ENCODE peak calls at places on chromosomes 3 and 15, in five cellular contexts. V is H9, N is colonic mucosa, R is tibial artery, Q is hepatocyte. S is an unnamed sample.

GRCh38 chr3:46280105-46280797 is 38.0 kb downstream of the CCR3 start:
- DNase-seq in V (no peak), N (no peak), R (no peak), Q (peak), S (no peak)

GRCh38 chr3:151282921-151283320 is 4.6 kb upstream of the P2RY14 start:
- DNase-seq in V (no peak), N (no peak), R (no peak), Q (peak), S (no peak)

GRCh38 chr15:32908135-32908801 is 190.5 kb downstream of the GREM1 start:
- DNase-seq in V (no peak), N (no peak), R (no peak), Q (peak), S (no peak)

GRCh38 chr3:182947892-182948291 is 32.4 kb downstream of the DCUN1D1 start:
- DNase-seq in V (no peak), N (no peak), R (no peak), Q (no peak), S (no peak)

GRCh38 chr3:195230244-195230643 is 40.7 kb downstream of the XXYLT1 start:
- DNase-seq in V (no peak), N (no peak), R (no peak), Q (no peak), S (no peak)

GRCh38 chr15:62920569-62921502 is 121.7 kb upstream of the TPM1 start:
- DNase-seq in V (no peak), N (no peak), R (no peak), Q (no peak), S (no peak)

GRCh38 chr15:67181221-67181639 is 73.2 kb downstream of the AAGAB start:
- DNase-seq in V (peak), N (peak), R (peak), Q (no peak), S (no peak)

GRCh38 chr15:73567022-73567421 is 66.2 kb downstream of the NPTN start:
- DNase-seq in V (no peak), N (no peak), R (no peak), Q (no peak), S (no peak)

GRCh38 chr3:13583251-13584180 is 34.6 kb downstream of the FBLN2 start:
- DNase-seq in V (no peak), N (no peak), R (peak), Q (no peak), S (no peak)

GRCh38 chr3:13580256-13581023 is 31.5 kb downstream of the FBLN2 start:
- DNase-seq in V (no peak), N (no peak), R (peak), Q (peak), S (no peak)

GRCh38 chr3:13579089-13579488 is 30.2 kb downstream of the FBLN2 start:
- DNase-seq in V (no peak), N (no peak), R (no peak), Q (no peak), S (no peak)

GRCh38 chr3:13582366-13583250 is 33.7 kb downstream of the FBLN2 start:
- DNase-seq in V (no peak), N (no peak), R (peak), Q (no peak), S (no peak)

DNA sequence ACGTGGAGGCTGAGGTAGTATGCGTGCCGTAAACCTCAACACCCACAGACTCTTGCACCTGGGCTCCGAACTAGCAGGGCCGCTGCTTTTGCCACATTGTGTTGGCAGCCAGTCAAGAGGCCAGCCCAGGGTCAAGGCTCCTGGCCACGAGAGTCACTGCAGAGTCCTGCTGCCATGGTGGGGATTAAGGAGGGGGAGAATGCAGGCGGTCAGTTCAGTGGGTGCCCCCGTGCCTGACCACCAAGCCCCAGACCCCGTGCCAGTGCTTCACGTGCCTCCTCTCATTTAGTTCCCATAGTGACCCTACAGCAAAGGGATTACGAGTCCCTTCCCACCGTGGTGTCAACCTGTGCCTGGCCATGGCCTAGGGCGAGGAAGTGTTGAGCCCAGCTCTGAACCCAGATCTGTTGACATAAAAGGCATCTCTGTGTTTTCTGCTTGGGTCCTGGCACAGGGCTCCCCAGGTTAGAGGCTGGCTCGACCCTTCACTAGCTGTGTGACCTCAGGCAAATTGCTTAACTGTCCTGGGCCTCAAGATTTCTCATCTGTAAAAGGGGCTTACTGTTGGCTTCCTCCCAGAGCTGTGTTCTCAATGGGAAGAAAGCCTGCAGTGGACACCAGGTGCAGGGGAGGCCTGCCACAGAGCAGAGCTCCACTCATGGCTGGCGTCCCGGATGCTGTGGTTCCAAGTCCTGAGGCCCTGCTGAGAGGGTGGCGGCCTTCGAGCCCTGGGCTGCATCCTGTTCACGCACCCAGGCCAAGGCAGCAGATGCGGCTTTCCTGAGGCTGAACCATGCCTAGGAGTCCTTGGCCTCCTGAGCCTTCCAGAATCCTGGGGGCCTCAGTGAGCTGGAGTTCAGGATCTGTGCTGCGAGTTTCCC is 32.8 kb downstream of the FBLN2 start:
- DNase-seq in V (no peak), N (no peak), R (peak), Q (no peak), S (no peak)
- H3K27ac ChIP-seq in V (no peak), N (no peak), R (no peak), Q (no peak), S (no peak)

GRCh38 chr15:79675982-79676381 is 220.8 kb downstream of the MTHFS start:
- DNase-seq in V (no peak), N (no peak), R (no peak), Q (no peak), S (no peak)
- TF ChIP-seq CTCF in V (peak), N (no peak), R (no peak), Q (no peak), S (no peak)

DNA sequence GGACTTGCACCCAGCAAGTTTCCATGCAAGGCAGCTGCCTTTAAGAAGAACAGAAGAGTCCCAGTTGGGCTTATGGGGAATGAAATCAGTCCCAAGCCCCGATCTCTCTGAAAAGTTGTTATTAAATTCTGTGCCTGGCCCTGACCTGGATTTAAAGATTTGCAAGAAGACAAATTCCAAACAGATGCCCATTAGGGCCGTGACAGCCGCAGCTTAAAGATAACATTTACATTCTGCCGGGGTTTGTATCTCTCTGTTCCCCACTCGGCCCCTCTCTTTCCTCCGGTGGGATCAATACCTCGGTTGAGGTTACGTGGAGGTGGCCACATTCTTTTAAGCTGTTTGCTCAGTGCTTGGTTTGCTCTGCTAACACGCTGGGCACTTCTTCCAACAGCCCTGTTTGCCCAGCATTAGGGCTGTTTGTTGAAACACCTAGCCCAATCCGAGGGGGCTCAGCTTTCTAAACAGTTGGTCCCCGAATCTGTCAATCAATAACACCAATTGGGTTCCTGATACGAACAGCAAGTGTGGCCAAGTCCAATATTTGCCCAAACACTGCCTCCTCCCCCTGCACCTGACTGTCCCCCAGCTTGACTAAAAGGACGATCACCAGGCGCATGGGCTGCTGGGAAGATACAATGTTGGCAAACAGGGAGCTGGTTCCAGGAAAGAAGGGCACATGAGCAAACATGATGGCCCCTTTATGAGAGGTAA is 108.6 kb downstream of the RPLP1 start:
- DNase-seq in V (no peak), N (peak), R (no peak), Q (peak), S (no peak)
- H3K27ac ChIP-seq in V (no peak), N (no peak), R (no peak), Q (peak), S (no peak)

GRCh38 chr15:88255109-88255495 is 1.4 kb downstream of the NTRK3 start:
- DNase-seq in V (peak), N (no peak), R (no peak), Q (no peak), S (no peak)

GRCh38 chr15:88257311-88257901 is 867 bp upstream of the NTRK3 start:
- DNase-seq in V (peak), N (no peak), R (no peak), Q (peak), S (no peak)

GRCh38 chr15:88256261-88257230 is at the start of gene NTRK3:
- DNase-seq in V (peak), N (no peak), R (peak), Q (peak), S (no peak)

GRCh38 chr15:88255496-88256171 is 905 bp downstream of the NTRK3 start:
- DNase-seq in V (peak), N (no peak), R (peak), Q (peak), S (peak)

GRCh38 chr15:88258021-88258641 is 1.6 kb upstream of the NTRK3 start:
- DNase-seq in V (peak), N (no peak), R (peak), Q (peak), S (peak)
- TF ChIP-seq CTCF in V (peak), N (no peak), R (peak), Q (peak), S (peak)

DNA sequence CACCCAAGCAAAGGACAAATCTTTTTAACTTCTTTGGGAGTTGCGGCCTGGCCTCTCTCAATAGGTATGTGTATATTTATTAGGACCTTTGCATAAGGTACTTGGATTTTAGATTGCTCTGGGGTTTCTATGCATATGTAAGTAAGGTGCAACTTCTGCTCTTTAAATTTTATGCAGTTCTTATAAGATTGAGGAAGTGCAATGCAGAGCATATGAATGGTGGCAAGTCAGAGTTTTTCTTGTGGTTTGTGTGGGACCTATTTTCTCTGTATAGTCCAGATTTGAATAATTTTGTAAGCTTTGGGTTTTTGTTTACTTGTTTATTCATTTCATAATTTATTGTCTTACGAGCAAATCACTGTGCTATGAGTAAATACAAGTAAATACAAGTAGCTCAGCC is 101.4 kb downstream of the ATG7 start:
- DNase-seq in V (no peak), N (no peak), R (no peak), Q (no peak), S (no peak)
- H3K27ac ChIP-seq in V (no peak), N (no peak), R (no peak), Q (no peak), S (no peak)

GRCh38 chr3:118927449-118927848 is 107.2 kb downstream of the IGSF11 start:
- DNase-seq in V (no peak), N (no peak), R (no peak), Q (no peak), S (no peak)
- TF ChIP-seq CTCF in V (no peak), N (no peak), R (no peak), Q (no peak), S (no peak)